ENCODE peak calls at places on chromosome X, in four cellular contexts. L is amygdala, K is PC-3, P is epithelial cell of proximal tubule. V is an unnamed sample.

GRCh38 chrX:147962476-147962875 is 18.7 kb upstream of the FMR1NB start:
- DNase-seq in L (no peak), P (no peak), K (no peak), V (peak; percentile 2)

GRCh38 chrX:149185087-149185486 is 320.0 kb downstream of the IDS start:
- DNase-seq in P (no peak), K (no peak), L (no peak), V (peak; percentile 57)

GRCh38 chrX:141455103-141455502 is 129.4 kb downstream of the SPANXA1 start:
- DNase-seq in P (no peak), K (no peak), L (no peak), V (no peak)

GRCh38 chrX:141903400-141904155 is at the start of gene MAGEC1:
- DNase-seq in L (no peak), P (no peak), K (no peak), V (no peak)

GRCh38 chrX:23832750-23833149 is 49.8 kb downstream of the SAT1 start:
- DNase-seq in P (no peak), L (no peak), K (no peak), V (no peak)

GRCh38 chrX:29746326-29746725 is 469.0 kb upstream of the MAGEB2 start:
- DNase-seq in K (no peak), P (no peak), L (no peak), V (no peak)

GRCh38 chrX:87160435-87161010 is 357.1 kb upstream of the KLHL4 start:
- DNase-seq in K (no peak), L (no peak), P (no peak), V (no peak)

GRCh38 chrX:140507982-140508305 is 3.1 kb upstream of the SOX3 start:
- DNase-seq in L (peak; percentile 19), P (no peak), K (peak; percentile 68), V (no peak)

GRCh38 chrX:2696698-2697215 is 5.7 kb downstream of the CD99 start:
- DNase-seq in K (peak; percentile 90), L (no peak), P (no peak), V (peak; percentile 98)

GRCh38 chrX:148723551-148723950 is 223.1 kb downstream of the AFF2 start:
- DNase-seq in K (no peak), L (no peak), P (no peak), V (no peak)

GRCh38 chrX:39519213-39519544 is 578.6 kb downstream of the BCOR start:
- DNase-seq in K (peak; percentile 2), P (no peak), L (no peak), V (no peak)

GRCh38 chrX:42680651-42681050 is 97.3 kb downstream of the PPP1R2C start:
- DNase-seq in P (no peak), L (no peak), K (no peak), V (no peak)

GRCh38 chrX:6052111-6052745 is 176.4 kb downstream of the NLGN4X start:
- DNase-seq in P (no peak), L (peak; percentile 12), K (peak; percentile 5), V (peak; percentile 66)

GRCh38 chrX:153049093-153049492 is 7.2 kb upstream of the PNMA3 start:
- DNase-seq in K (no peak), P (no peak), L (no peak), V (no peak)

GRCh38 chrX:19964017-19964710 is 26.7 kb downstream of the BCLAF3 start:
- DNase-seq in L (no peak), P (no peak), K (peak; percentile 62), V (peak; percentile 36)

GRCh38 chrX:148659481-148659880 is 159.1 kb downstream of the AFF2 start:
- DNase-seq in K (no peak), P (no peak), L (no peak), V (peak; percentile 37)

GRCh38 chrX:19912-20571 is 261.1 kb upstream of the PLCXD1 start:
- DNase-seq in P (no peak), L (no peak), K (peak; percentile 0), V (peak; percentile 0)

GRCh38 chrX:11143931-11144678 is 33.0 kb downstream of the HCCS start:
- DNase-seq in K (peak; percentile 91), L (no peak), P (peak; percentile 23), V (peak; percentile 61)

GRCh38 chrX:50618788-50619558 is 148.3 kb upstream of the DGKK start:
- DNase-seq in P (no peak), L (no peak), K (no peak), V (no peak)

GRCh38 chrX:124358796-124359386 is 12.5 kb downstream of the SH2D1A start:
- DNase-seq in L (no peak), P (no peak), K (no peak), V (no peak)

V was measured in HT1080.